ENCODE peak calls at places on chromosomes 3 and 15, in four cellular contexts. R is right atrium auricular region; T is left ventricle myocardium superior; G is stimulated activated naive CD8-positive, alpha-beta T cell treated with anti-CD3 and anti-CD28 coated beads, Interleukin-15, Interleukin-2, amounts not matched to agents 100 U/mL and 50 U/mL, for 24 hours. S is an unnamed sample.
A peak's percentile ranks its signal among the peaks of the same experiment; 100 is the strongest.

GRCh38 chr15:66284276-66284675 is 9.1 kb upstream of the DIS3L start:
- DNase-seq in T (no peak), R (no peak), G (no peak), S (no peak)

GRCh38 chr3:53642211-53642610 is 147.8 kb downstream of the CACNA1D start:
- DNase-seq in T (no peak), G (no peak), R (no peak), S (no peak)

GRCh38 chr3:101813817-101814440 is 34.9 kb downstream of the NXPE3 start:
- DNase-seq in T (no peak), G (no peak), R (no peak), S (no peak)

GRCh38 chr15:40428183-40428582 is 12.6 kb upstream of the BAHD1 start:
- DNase-seq in G (no peak), R (no peak), T (no peak), S (no peak)

GRCh38 chr15:34318277-34319079 is 19.1 kb downstream of the SLC12A6 start:
- DNase-seq in T (peak; percentile 50), R (peak; percentile 83), G (no peak), S (no peak)

GRCh38 chr15:22869856-22870255 is 31.4 kb downstream of the NIPA2 start:
- DNase-seq in T (no peak), G (no peak), R (no peak), S (no peak)

GRCh38 chr15:78429477-78429876 is 8.5 kb upstream of the IREB2 start:
- DNase-seq in T (no peak), R (peak; percentile 28), G (no peak), S (no peak)

GRCh38 chr3:14430706-14431470 is 28.5 kb downstream of the SLC6A6 start:
- DNase-seq in G (no peak), R (no peak), T (no peak), S (no peak)

GRCh38 chr3:8345396-8345795 is 156.2 kb upstream of the LMCD1 start:
- DNase-seq in G (no peak), R (no peak), T (no peak), S (no peak)

GRCh38 chr15:32872606-32873291 is 154.9 kb downstream of the GREM1 start:
- DNase-seq in G (no peak), T (peak; percentile 42), R (peak; percentile 69), S (no peak)

GRCh38 chr15:73002509-73002908 is 49.8 kb upstream of the NEO1 start:
- DNase-seq in R (no peak), G (no peak), T (no peak), S (no peak)

GRCh38 chr3:53938645-53939044 is 47.0 kb upstream of the SELENOK start:
- DNase-seq in T (no peak), R (no peak), G (peak; percentile 18), S (peak; percentile 51)

GRCh38 chr15:38187646-38188313 is 64.9 kb upstream of the SPRED1 start:
- DNase-seq in T (no peak), G (no peak), R (no peak), S (peak; percentile 6)

GRCh38 chr3:140499114-140499757 is 178.6 kb upstream of the TRIM42 start:
- DNase-seq in R (no peak), G (no peak), T (no peak), S (no peak)

GRCh38 chr3:169454823-169455222 is 208.7 kb downstream of the MECOM start:
- DNase-seq in R (no peak), T (no peak), G (no peak), S (no peak)

GRCh38 chr3:48765376-48765775 is 48.4 kb upstream of the IP6K2 start:
- DNase-seq in T (no peak), G (no peak), R (no peak), S (no peak)

GRCh38 chr15:31347067-31347975 is 20.7 kb downstream of the KLF13 start:
- DNase-seq in R (no peak), T (no peak), G (peak; percentile 90), S (no peak)

GRCh38 chr3:179074656-179075055 is 3.0 kb upstream of the ZMAT3 start:
- DNase-seq in G (no peak), T (no peak), R (no peak), S (no peak)

GRCh38 chr15:66798426-66799061 is 96.5 kb downstream of the SMAD6 start:
- DNase-seq in T (no peak), R (no peak), G (no peak), S (no peak)

GRCh38 chr3:62688050-62688449 is 187.2 kb downstream of the CADPS start:
- DNase-seq in R (no peak), T (no peak), G (no peak), S (no peak)

GRCh38 chr3:157174265-157174615 is 14.3 kb upstream of the CCNL1 start:
- DNase-seq in G (peak; percentile 46), T (peak; percentile 48), R (no peak), S (peak; percentile 26)

GRCh38 chr15:33729648-33730047 is 238.6 kb upstream of the CHRM5 start:
- DNase-seq in R (no peak), G (no peak), T (no peak), S (no peak)

GRCh38 chr3:100709840-100710235 is 544 bp downstream of the TFG start:
- DNase-seq in T (peak; percentile 44), R (no peak), G (peak; percentile 53), S (peak; percentile 74)

GRCh38 chr15:86595741-86596140 is 516.1 kb downstream of the AGBL1 start:
- DNase-seq in T (no peak), R (no peak), G (no peak), S (no peak)

GRCh38 chr15:77418341-77419049 is 1.4 kb downstream of the PEAK1 start:
- DNase-seq in G (no peak), T (no peak), R (no peak), S (no peak)

GRCh38 chr15:58701376-58701775 is 48.1 kb downstream of the ADAM10 start:
- DNase-seq in T (no peak), G (no peak), R (no peak), S (no peak)

GRCh38 chr3:146218880-146219866 is 31.7 kb downstream of the PLSCR4 start:
- DNase-seq in R (no peak), G (peak; percentile 50), T (peak; percentile 23), S (peak; percentile 39)

S was measured in nephron progenitor cell.